ENCODE peak calls at places on chromosomes 4 and X, in six cellular contexts. One of them, this sample, is unnamed.

GRCh38 chrX:49184294-49185061 is 1.7 kb downstream of the PRICKLE3 start:
- DNase-seq in effector memory CD4-positive, alpha-beta T cell: no peak
- DNase-seq in fibroblast of pulmonary artery: peak
- DNase-seq in GM23338: peak
- DNase-seq in AG04450: no peak
- DNase-seq in right cardiac atrium: peak
- DNase-seq in this sample: peak

GRCh38 chr4:68873218-68873502 is 57.4 kb downstream of the UGT2B10 start:
- DNase-seq in right cardiac atrium: no peak
- DNase-seq in fibroblast of pulmonary artery: no peak
- DNase-seq in effector memory CD4-positive, alpha-beta T cell: no peak
- DNase-seq in GM23338: no peak
- DNase-seq in AG04450: no peak
- DNase-seq in this sample: no peak

GRCh38 chr4:83454626-83455025 is 997 bp downstream of the HELQ start:
- DNase-seq in right cardiac atrium: no peak
- DNase-seq in GM23338: no peak
- DNase-seq in effector memory CD4-positive, alpha-beta T cell: no peak
- DNase-seq in AG04450: no peak
- DNase-seq in fibroblast of pulmonary artery: peak
- DNase-seq in this sample: no peak

GRCh38 chr4:6497796-6498195 is 25.4 kb upstream of the PPP2R2C start:
- DNase-seq in right cardiac atrium: no peak
- DNase-seq in effector memory CD4-positive, alpha-beta T cell: no peak
- DNase-seq in AG04450: no peak
- DNase-seq in GM23338: no peak
- DNase-seq in fibroblast of pulmonary artery: no peak
- DNase-seq in this sample: no peak

GRCh38 chr4:143021384-143021783 is 163.3 kb upstream of the USP38 start:
- DNase-seq in right cardiac atrium: no peak
- DNase-seq in AG04450: no peak
- DNase-seq in GM23338: no peak
- DNase-seq in effector memory CD4-positive, alpha-beta T cell: no peak
- DNase-seq in fibroblast of pulmonary artery: no peak
- DNase-seq in this sample: no peak

GRCh38 chr4:153008578-153009199 is 72.6 kb downstream of the FHDC1 start:
- DNase-seq in AG04450: no peak
- DNase-seq in effector memory CD4-positive, alpha-beta T cell: no peak
- DNase-seq in right cardiac atrium: no peak
- DNase-seq in GM23338: peak
- DNase-seq in fibroblast of pulmonary artery: no peak
- DNase-seq in this sample: no peak

GRCh38 chr4:74996996-74997395 is 64.1 kb downstream of the PARM1 start:
- DNase-seq in fibroblast of pulmonary artery: no peak
- DNase-seq in GM23338: no peak
- DNase-seq in right cardiac atrium: no peak
- DNase-seq in AG04450: no peak
- DNase-seq in effector memory CD4-positive, alpha-beta T cell: no peak
- DNase-seq in this sample: no peak

GRCh38 chr4:112589207-112589606 is 47.5 kb downstream of the ZGRF1 start:
- DNase-seq in right cardiac atrium: no peak
- DNase-seq in AG04450: no peak
- DNase-seq in GM23338: no peak
- DNase-seq in effector memory CD4-positive, alpha-beta T cell: no peak
- DNase-seq in fibroblast of pulmonary artery: peak
- DNase-seq in this sample: no peak

GRCh38 chr4:11293866-11294265 is 134.8 kb downstream of the HS3ST1 start:
- DNase-seq in GM23338: no peak
- DNase-seq in effector memory CD4-positive, alpha-beta T cell: no peak
- DNase-seq in fibroblast of pulmonary artery: peak
- DNase-seq in AG04450: no peak
- DNase-seq in right cardiac atrium: no peak
- DNase-seq in this sample: no peak

GRCh38 chr4:54800831-54801530 is 143.2 kb downstream of the KIT start:
- DNase-seq in right cardiac atrium: no peak
- DNase-seq in effector memory CD4-positive, alpha-beta T cell: no peak
- DNase-seq in AG04450: no peak
- DNase-seq in GM23338: no peak
- DNase-seq in fibroblast of pulmonary artery: no peak
- DNase-seq in this sample: no peak

GRCh38 chr4:124282301-124282898 is 430.1 kb downstream of the ANKRD50 start:
- DNase-seq in effector memory CD4-positive, alpha-beta T cell: no peak
- DNase-seq in AG04450: no peak
- DNase-seq in fibroblast of pulmonary artery: no peak
- DNase-seq in right cardiac atrium: no peak
- DNase-seq in GM23338: no peak
- DNase-seq in this sample: no peak

GRCh38 chrX:47098746-47099145 is 20.5 kb downstream of the RGN start:
- DNase-seq in right cardiac atrium: no peak
- DNase-seq in effector memory CD4-positive, alpha-beta T cell: no peak
- DNase-seq in fibroblast of pulmonary artery: no peak
- DNase-seq in GM23338: no peak
- DNase-seq in AG04450: no peak
- DNase-seq in this sample: no peak

GRCh38 chrX:43813898-43814297 is 68.4 kb downstream of the MAOB start:
- DNase-seq in GM23338: peak
- DNase-seq in fibroblast of pulmonary artery: peak
- DNase-seq in right cardiac atrium: no peak
- DNase-seq in AG04450: no peak
- DNase-seq in effector memory CD4-positive, alpha-beta T cell: no peak
- DNase-seq in this sample: no peak

GRCh38 chr4:88919056-88919455 is 137.9 kb downstream of the FAM13A start:
- DNase-seq in AG04450: no peak
- DNase-seq in effector memory CD4-positive, alpha-beta T cell: no peak
- DNase-seq in GM23338: no peak
- DNase-seq in fibroblast of pulmonary artery: no peak
- DNase-seq in right cardiac atrium: no peak
- DNase-seq in this sample: no peak

GRCh38 chr4:169741569-169741968 is 16.2 kb downstream of the HPF1 start:
- DNase-seq in fibroblast of pulmonary artery: no peak
- DNase-seq in effector memory CD4-positive, alpha-beta T cell: no peak
- DNase-seq in GM23338: no peak
- DNase-seq in AG04450: no peak
- DNase-seq in right cardiac atrium: no peak
- DNase-seq in this sample: no peak

GRCh38 chrX:39497717-39498265 is 600.0 kb downstream of the BCOR start:
- DNase-seq in right cardiac atrium: no peak
- DNase-seq in AG04450: no peak
- DNase-seq in fibroblast of pulmonary artery: no peak
- DNase-seq in effector memory CD4-positive, alpha-beta T cell: no peak
- DNase-seq in GM23338: no peak
- DNase-seq in this sample: no peak

GRCh38 chr4:189124149-189124758 is 816.4 kb upstream of the FRG1 start:
- DNase-seq in AG04450: peak
- DNase-seq in GM23338: peak
- DNase-seq in right cardiac atrium: no peak
- DNase-seq in fibroblast of pulmonary artery: peak
- DNase-seq in effector memory CD4-positive, alpha-beta T cell: no peak
- DNase-seq in this sample: peak

GRCh38 chrX:113059714-113060113 is 219.1 kb upstream of the AMOT start:
- DNase-seq in GM23338: no peak
- DNase-seq in AG04450: no peak
- DNase-seq in effector memory CD4-positive, alpha-beta T cell: no peak
- DNase-seq in fibroblast of pulmonary artery: no peak
- DNase-seq in right cardiac atrium: peak
- DNase-seq in this sample: peak

GRCh38 chrX:19046343-19047215 is 62.7 kb upstream of the PHKA2 start:
- DNase-seq in right cardiac atrium: no peak
- DNase-seq in effector memory CD4-positive, alpha-beta T cell: no peak
- DNase-seq in GM23338: no peak
- DNase-seq in AG04450: no peak
- DNase-seq in fibroblast of pulmonary artery: no peak
- DNase-seq in this sample: no peak

GRCh38 chr4:76373919-76374552 is 46.9 kb downstream of the CCDC158 start:
- DNase-seq in effector memory CD4-positive, alpha-beta T cell: no peak
- DNase-seq in GM23338: no peak
- DNase-seq in AG04450: no peak
- DNase-seq in right cardiac atrium: no peak
- DNase-seq in fibroblast of pulmonary artery: peak
- DNase-seq in this sample: peak

GRCh38 chrX:42219231-42219630 is 295.9 kb upstream of the CASK start:
- DNase-seq in right cardiac atrium: no peak
- DNase-seq in GM23338: no peak
- DNase-seq in effector memory CD4-positive, alpha-beta T cell: no peak
- DNase-seq in AG04450: no peak
- DNase-seq in fibroblast of pulmonary artery: peak
- DNase-seq in this sample: no peak

GRCh38 chr4:114180481-114180880 is 201.0 kb upstream of the ARSJ start:
- DNase-seq in AG04450: peak
- DNase-seq in effector memory CD4-positive, alpha-beta T cell: no peak
- DNase-seq in fibroblast of pulmonary artery: peak
- DNase-seq in right cardiac atrium: peak
- DNase-seq in GM23338: peak
- DNase-seq in this sample: peak

GRCh38 chr4:168717852-168718251 is 221.0 kb downstream of the PALLD start:
- DNase-seq in right cardiac atrium: peak
- DNase-seq in GM23338: no peak
- DNase-seq in fibroblast of pulmonary artery: peak
- DNase-seq in AG04450: no peak
- DNase-seq in effector memory CD4-positive, alpha-beta T cell: no peak
- DNase-seq in this sample: peak

GRCh38 chrX:153685751-153686676 is 1.7 kb upstream of the SLC6A8 start:
- DNase-seq in AG04450: no peak
- DNase-seq in fibroblast of pulmonary artery: no peak
- DNase-seq in right cardiac atrium: no peak
- DNase-seq in effector memory CD4-positive, alpha-beta T cell: no peak
- DNase-seq in GM23338: no peak
- DNase-seq in this sample: no peak
- H3K4me3 ChIP-seq in AG04450: no peak
- H3K4me3 ChIP-seq in fibroblast of pulmonary artery: no peak
- H3K4me3 ChIP-seq in right cardiac atrium: no peak
- H3K4me3 ChIP-seq in effector memory CD4-positive, alpha-beta T cell: no peak
- H3K4me3 ChIP-seq in GM23338: peak
- H3K4me3 ChIP-seq in this sample: no peak

GRCh38 chr4:140049924-140050681 is 103.9 kb downstream of the MAML3 start:
- DNase-seq in fibroblast of pulmonary artery: peak
- DNase-seq in GM23338: peak
- DNase-seq in AG04450: no peak
- DNase-seq in right cardiac atrium: no peak
- DNase-seq in effector memory CD4-positive, alpha-beta T cell: no peak
- DNase-seq in this sample: no peak
- H3K4me3 ChIP-seq in fibroblast of pulmonary artery: peak
- H3K4me3 ChIP-seq in GM23338: peak
- H3K4me3 ChIP-seq in AG04450: no peak
- H3K4me3 ChIP-seq in right cardiac atrium: peak
- H3K4me3 ChIP-seq in effector memory CD4-positive, alpha-beta T cell: peak
- H3K4me3 ChIP-seq in this sample: no peak

GRCh38 chr4:10109995-10110670 is 6.5 kb downstream of the WDR1 start:
- DNase-seq in right cardiac atrium: no peak
- DNase-seq in GM23338: peak
- DNase-seq in effector memory CD4-positive, alpha-beta T cell: no peak
- DNase-seq in fibroblast of pulmonary artery: no peak
- DNase-seq in AG04450: no peak
- DNase-seq in this sample: no peak

GRCh38 chr4:10106421-10107039 is 10.1 kb downstream of the WDR1 start:
- DNase-seq in GM23338: no peak
- DNase-seq in effector memory CD4-positive, alpha-beta T cell: peak
- DNase-seq in AG04450: peak
- DNase-seq in right cardiac atrium: peak
- DNase-seq in fibroblast of pulmonary artery: peak
- DNase-seq in this sample: peak

GRCh38 chr4:10108818-10109783 is 7.5 kb downstream of the WDR1 start:
- DNase-seq in AG04450: no peak
- DNase-seq in right cardiac atrium: no peak
- DNase-seq in GM23338: no peak
- DNase-seq in effector memory CD4-positive, alpha-beta T cell: peak
- DNase-seq in fibroblast of pulmonary artery: no peak
- DNase-seq in this sample: no peak

GRCh38 chr4:10107111-10108091 is 9.2 kb downstream of the WDR1 start:
- DNase-seq in AG04450: no peak
- DNase-seq in fibroblast of pulmonary artery: no peak
- DNase-seq in right cardiac atrium: no peak
- DNase-seq in effector memory CD4-positive, alpha-beta T cell: no peak
- DNase-seq in GM23338: no peak
- DNase-seq in this sample: no peak

DNA sequence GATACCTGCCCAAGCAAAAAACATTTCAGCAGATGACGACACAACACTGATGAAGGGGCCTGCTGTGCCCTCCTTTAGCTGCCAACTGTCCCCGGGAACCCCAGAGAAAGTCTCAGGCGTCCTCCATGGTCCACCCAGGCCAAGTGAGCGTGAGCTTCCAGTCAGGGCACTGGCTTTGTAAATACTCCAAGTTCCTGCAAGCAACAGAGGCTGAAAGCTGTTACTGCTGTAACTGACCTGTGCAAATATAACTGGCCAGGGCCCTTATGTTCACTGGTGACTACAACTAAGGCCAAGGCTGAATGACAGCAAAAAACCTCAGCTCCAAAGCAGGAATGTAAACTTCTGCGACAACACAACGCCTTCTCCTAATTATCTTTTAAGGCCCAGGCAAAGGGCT is 8.2 kb downstream of the WDR1 start:
- DNase-seq in effector memory CD4-positive, alpha-beta T cell: no peak
- DNase-seq in right cardiac atrium: no peak
- DNase-seq in GM23338: no peak
- DNase-seq in fibroblast of pulmonary artery: no peak
- DNase-seq in AG04450: no peak
- DNase-seq in this sample: no peak
- H3K4me3 ChIP-seq in effector memory CD4-positive, alpha-beta T cell: no peak
- H3K4me3 ChIP-seq in right cardiac atrium: no peak
- H3K4me3 ChIP-seq in GM23338: no peak
- H3K4me3 ChIP-seq in fibroblast of pulmonary artery: no peak
- H3K4me3 ChIP-seq in AG04450: no peak
- H3K4me3 ChIP-seq in this sample: no peak

GRCh38 chr4:140298001-140298400 is 75.4 kb upstream of the SCOC start:
- DNase-seq in right cardiac atrium: no peak
- DNase-seq in fibroblast of pulmonary artery: no peak
- DNase-seq in effector memory CD4-positive, alpha-beta T cell: no peak
- DNase-seq in GM23338: no peak
- DNase-seq in AG04450: no peak
- DNase-seq in this sample: no peak

GRCh38 chr4:140300271-140300970 is 73.0 kb upstream of the SCOC start:
- DNase-seq in right cardiac atrium: no peak
- DNase-seq in AG04450: no peak
- DNase-seq in fibroblast of pulmonary artery: peak
- DNase-seq in effector memory CD4-positive, alpha-beta T cell: no peak
- DNase-seq in GM23338: no peak
- DNase-seq in this sample: no peak

GRCh38 chr4:140296871-140297570 is 76.4 kb upstream of the SCOC start:
- DNase-seq in AG04450: no peak
- DNase-seq in fibroblast of pulmonary artery: no peak
- DNase-seq in effector memory CD4-positive, alpha-beta T cell: no peak
- DNase-seq in GM23338: no peak
- DNase-seq in right cardiac atrium: no peak
- DNase-seq in this sample: no peak

GRCh38 chr4:140293979-140294378 is 79.5 kb upstream of the SCOC start:
- DNase-seq in GM23338: no peak
- DNase-seq in fibroblast of pulmonary artery: no peak
- DNase-seq in AG04450: no peak
- DNase-seq in effector memory CD4-positive, alpha-beta T cell: no peak
- DNase-seq in right cardiac atrium: no peak
- DNase-seq in this sample: no peak

DNA sequence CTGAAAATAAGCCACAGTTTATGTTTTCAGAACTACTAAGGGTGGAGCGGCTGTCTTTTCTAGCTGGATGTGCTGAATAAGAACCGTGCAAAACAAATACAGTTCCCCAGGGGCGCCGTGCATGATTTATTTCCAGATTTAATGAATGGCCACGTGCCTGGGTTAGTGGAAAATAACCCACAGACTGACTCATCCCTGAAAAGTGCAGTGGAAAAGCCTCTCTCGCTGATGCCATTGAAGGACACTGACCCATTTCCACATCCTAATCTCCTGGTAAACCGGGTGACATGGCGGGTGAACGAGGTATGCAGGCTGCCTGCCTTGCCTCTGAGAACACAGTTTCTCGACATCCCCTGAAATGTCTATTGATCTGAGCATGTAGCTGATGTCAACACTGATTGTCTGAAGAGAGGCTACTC is 77.1 kb upstream of the SCOC start:
- DNase-seq in AG04450: peak
- DNase-seq in right cardiac atrium: peak
- DNase-seq in GM23338: no peak
- DNase-seq in effector memory CD4-positive, alpha-beta T cell: no peak
- DNase-seq in fibroblast of pulmonary artery: peak
- DNase-seq in this sample: peak
- H3K4me3 ChIP-seq in AG04450: peak
- H3K4me3 ChIP-seq in right cardiac atrium: no peak
- H3K4me3 ChIP-seq in GM23338: no peak
- H3K4me3 ChIP-seq in effector memory CD4-positive, alpha-beta T cell: no peak
- H3K4me3 ChIP-seq in fibroblast of pulmonary artery: no peak
- H3K4me3 ChIP-seq in this sample: no peak

This sample was measured in thyroid gland.